ENCODE peak calls at places on chromosomes 12 and 14, in seven cellular contexts. L is HepG2, D is PC-3, K is mucosa of descending colon, E is psoas muscle, S is adrenal gland, Q is ovary. Z is an unnamed sample.
A peak's percentile ranks its signal among the peaks of the same experiment; 100 is the strongest.

GRCh38 chr12:49287876-49288275 is 7.1 kb upstream of the PRPH start:
- DNase-seq in L (no peak), D (no peak), K (no peak), E (no peak), S (no peak), Q (no peak), Z (no peak)

GRCh38 chr12:42097971-42098370 is 46.7 kb downstream of the GXYLT1 start:
- DNase-seq in L (no peak), D (no peak), K (no peak), E (no peak), S (no peak), Q (no peak), Z (no peak)

GRCh38 chr12:29398495-29398894 is 17.5 kb upstream of the ERGIC2 start:
- DNase-seq in L (no peak), D (no peak), K (no peak), E (no peak), S (no peak), Q (no peak), Z (no peak)

GRCh38 chr14:20460458-20461229 is 590 bp downstream of the PIP4P1 start:
- DNase-seq in L (no peak), D (peak; percentile 35), K (peak; percentile 86), E (no peak), S (peak; percentile 58), Q (no peak), Z (peak; percentile 73)

GRCh38 chr12:84817297-84817696 is 95.3 kb downstream of the SLC6A15 start:
- DNase-seq in L (no peak), D (no peak), K (no peak), E (no peak), S (no peak), Q (no peak), Z (no peak)

GRCh38 chr14:99604766-99605298 is 825 bp upstream of the CCDC85C start:
- DNase-seq in L (no peak), D (peak; percentile 36), K (no peak), E (no peak), S (peak; percentile 56), Q (no peak), Z (no peak)

GRCh38 chr12:788288-788687 is 35.9 kb downstream of the WNK1 start:
- DNase-seq in L (no peak), D (no peak), K (no peak), E (no peak), S (no peak), Q (no peak), Z (no peak)

GRCh38 chr14:105894978-105895881 is 368.8 kb downstream of the TMEM121 start:
- DNase-seq in L (no peak), D (no peak), K (peak; percentile 15), E (peak; percentile 16), S (no peak), Q (no peak), Z (no peak)

GRCh38 chr12:57536597-57536942 is 10.4 kb downstream of the DCTN2 start:
- DNase-seq in L (no peak), D (no peak), K (no peak), E (no peak), S (no peak), Q (no peak), Z (no peak)

GRCh38 chr12:31366104-31366621 is 40.2 kb upstream of the SINHCAF start:
- DNase-seq in L (no peak), D (no peak), K (no peak), E (no peak), S (no peak), Q (no peak), Z (no peak)

GRCh38 chr14:103628221-103628683 is 759 bp upstream of the KLC1 start:
- DNase-seq in L (no peak), D (peak; percentile 89), K (peak; percentile 88), E (peak; percentile 91), S (peak; percentile 82), Q (peak; percentile 79), Z (peak; percentile 53)

GRCh38 chr12:98532687-98533304 is 17.4 kb downstream of the TMPO start:
- DNase-seq in L (peak; percentile 59), D (peak; percentile 89), K (no peak), E (no peak), S (no peak), Q (no peak), Z (peak; percentile 77)

DNA sequence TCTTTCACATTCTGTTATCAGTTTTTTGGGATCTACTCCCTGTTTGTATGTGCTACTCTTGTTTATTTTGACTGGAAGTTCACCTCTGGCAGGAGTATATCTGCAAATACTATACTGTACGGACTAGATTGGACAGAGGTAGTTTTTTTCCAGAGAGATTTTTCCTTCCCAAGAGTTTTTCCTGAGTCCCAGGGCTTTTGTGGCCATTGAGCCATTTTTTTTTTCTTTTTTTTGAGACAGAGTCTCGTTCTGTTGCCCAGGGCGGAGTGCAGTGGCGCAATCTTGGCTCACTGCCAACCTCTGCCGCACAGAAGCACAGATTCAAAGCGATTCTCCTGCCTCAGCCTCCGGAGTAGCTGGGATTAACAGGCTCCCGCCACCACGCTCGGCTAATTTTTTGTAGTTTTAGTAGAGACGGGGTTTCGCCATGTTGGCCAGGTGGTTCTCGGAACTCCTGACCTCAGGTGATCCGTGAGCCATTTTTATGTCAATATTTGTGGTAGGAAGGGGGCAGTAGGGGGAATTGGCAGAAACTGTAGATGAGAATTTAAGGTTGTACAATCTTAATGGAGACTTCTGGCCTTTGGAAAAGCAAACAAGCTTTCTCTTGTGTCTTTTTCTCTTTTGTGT is 19.4 kb downstream of the KTN1 start:
- DNase-seq in L (peak; percentile 93), D (peak; percentile 95), K (peak; percentile 82), E (peak; percentile 65), S (no peak), Q (no peak), Z (peak; percentile 82)
- H3K9me3 ChIP-seq in L (no peaks in the 10 kb centered on the region), D (no peaks in the 10 kb centered on the region), K (no peaks in the 10 kb centered on the region), E (peaks cover 16% of the 10 kb centered on the region), S (no peaks in the 10 kb centered on the region), Q (no peaks in the 10 kb centered on the region), Z (no peaks in the 10 kb centered on the region)

GRCh38 chr12:38141861-38142260 is 174.7 kb upstream of the ALG10B start:
- DNase-seq in L (no peak), D (no peak), K (no peak), E (no peak), S (no peak), Q (no peak), Z (no peak)
- H3K9me3 ChIP-seq in L (peaks cover 3% of the 10 kb centered on the region), D (no peaks in the 10 kb centered on the region), K (peaks cover 5% of the 10 kb centered on the region), E (no peaks in the 10 kb centered on the region), S (no peaks in the 10 kb centered on the region), Q (no peaks in the 10 kb centered on the region), Z (peaks cover 12% of the 10 kb centered on the region)

GRCh38 chr12:99752740-99753139 is 105.2 kb downstream of the GARIN6 start:
- DNase-seq in L (no peak), D (peak; percentile 79), K (no peak), E (no peak), S (no peak), Q (no peak), Z (no peak)
- H3K9me3 ChIP-seq in L (no peaks in the 10 kb centered on the region), D (peaks cover 5% of the 10 kb centered on the region), K (peaks cover 6% of the 10 kb centered on the region), E (no peaks in the 10 kb centered on the region), S (peaks cover 5% of the 10 kb centered on the region), Q (no peaks in the 10 kb centered on the region), Z (no peaks in the 10 kb centered on the region)

DNA sequence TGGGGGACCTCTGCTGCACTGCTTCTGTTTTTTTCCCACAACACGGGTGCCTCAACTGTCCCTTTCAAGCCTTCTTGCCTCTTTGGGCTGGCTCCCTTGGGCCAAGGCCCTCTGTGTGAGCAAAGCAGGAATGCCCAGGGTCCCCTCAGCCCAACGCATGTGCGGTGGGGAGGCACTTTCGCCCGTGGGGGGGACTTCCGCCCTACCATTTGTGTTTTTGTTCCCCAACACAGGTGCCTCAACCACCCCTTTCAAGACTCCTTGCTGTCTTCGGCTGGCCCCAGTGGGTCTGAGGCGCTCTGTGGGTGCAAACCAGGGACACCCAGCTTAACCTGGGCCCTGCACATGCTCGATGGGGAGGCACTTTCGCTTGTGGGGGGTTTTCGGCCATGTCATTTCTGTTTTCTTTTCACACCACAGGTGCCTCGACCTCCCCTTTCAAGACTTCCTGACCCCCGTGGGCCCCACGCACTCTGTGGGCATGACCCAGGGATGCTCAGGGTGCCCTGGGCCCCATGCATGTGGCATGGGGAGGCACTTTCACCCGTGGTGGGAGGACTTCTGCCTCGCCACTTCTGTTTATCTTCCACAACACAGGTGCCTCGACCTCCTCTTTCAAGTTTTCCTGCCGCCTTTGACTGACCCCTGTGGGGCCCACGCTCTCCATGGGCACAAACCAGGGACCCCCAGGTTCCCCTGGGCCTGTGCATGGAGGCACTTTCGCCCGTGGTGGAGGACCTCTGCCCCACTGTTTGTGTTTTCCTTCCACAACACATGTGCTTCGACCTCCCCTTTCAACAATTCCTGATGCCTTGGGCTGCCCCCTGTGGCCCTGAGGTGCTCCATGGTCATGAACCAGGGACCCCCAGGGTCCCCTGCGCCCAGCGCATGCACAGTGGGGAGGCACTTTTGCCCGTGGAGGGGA is 365.7 kb downstream of the ALG10 start:
- DNase-seq in L (no peak), D (no peak), K (no peak), E (peak; percentile 30), S (no peak), Q (no peak), Z (no peak)
- H3K9me3 ChIP-seq in L (no peaks in the 10 kb centered on the region), D (no peaks in the 10 kb centered on the region), K (peaks cover 99% of the 10 kb centered on the region), E (no peaks in the 10 kb centered on the region), S (no peaks in the 10 kb centered on the region), Q (no peaks in the 10 kb centered on the region), Z (no peaks in the 10 kb centered on the region)

DNA sequence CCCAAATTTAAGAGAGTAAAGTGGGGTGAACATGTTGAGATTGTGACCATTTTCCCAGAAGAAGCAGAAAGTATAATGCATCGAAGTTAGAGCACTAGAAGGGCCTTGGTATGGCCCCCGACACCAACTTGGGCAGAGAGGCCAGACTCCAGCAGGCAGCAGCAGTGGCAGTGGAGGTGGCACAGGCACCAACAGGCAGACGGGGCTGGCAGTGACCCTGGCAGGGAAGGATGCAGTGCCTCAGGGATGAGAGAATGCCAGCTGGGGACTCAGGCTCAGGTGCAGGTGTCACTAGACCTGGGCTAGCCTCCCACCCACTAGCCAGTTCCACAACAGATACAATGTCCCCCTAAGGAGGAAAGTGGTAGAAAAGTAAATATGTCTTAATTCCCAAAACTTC is 27.7 kb upstream of the AMIGO2 start:
- DNase-seq in L (no peak), D (no peak), K (no peak), E (no peak), S (no peak), Q (no peak), Z (no peak)
- H3K9me3 ChIP-seq in L (no peaks in the 10 kb centered on the region), D (no peaks in the 10 kb centered on the region), K (no peaks in the 10 kb centered on the region), E (no peaks in the 10 kb centered on the region), S (no peaks in the 10 kb centered on the region), Q (no peaks in the 10 kb centered on the region), Z (no peaks in the 10 kb centered on the region)

Z was measured in Caco-2.